ENCODE peak calls at places on chromosomes 11 and 22, in six cellular contexts. J is ovary, R is stomach, V is sigmoid colon, N is tibial nerve, Z is SK-N-SH. D is an unnamed sample.

GRCh38 chr22:22164541-22165272 is 79.9 kb upstream of the VPREB1 start:
- DNase-seq in J (no peak), R (no peak), V (no peak), N (no peak), Z (no peak), D (no peak)

GRCh38 chr11:69567951-69568808 is 72.8 kb upstream of the CCND1 start:
- DNase-seq in J (no peak), R (no peak), V (no peak), N (no peak), Z (no peak), D (no peak)

GRCh38 chr11:73478737-73479347 is 102.6 kb downstream of the RELT start:
- DNase-seq in J (no peak), R (no peak), V (no peak), N (no peak), Z (peak; percentile 45), D (peak; percentile 61)

GRCh38 chr11:62842171-62842717 is 2.9 kb upstream of the WDR74 start:
- DNase-seq in J (peak; percentile 65), R (peak; percentile 27), V (peak; percentile 73), N (no peak), Z (no peak), D (no peak)

GRCh38 chr22:49968313-49968830 is 7.8 kb downstream of the PIM3 start:
- DNase-seq in J (peak; percentile 40), R (peak; percentile 34), V (no peak), N (no peak), Z (peak; percentile 33), D (no peak)

GRCh38 chr11:85815186-85815911 is 4.4 kb upstream of the SYTL2 start:
- DNase-seq in J (no peak), R (no peak), V (no peak), N (no peak), Z (no peak), D (no peak)

GRCh38 chr11:101267654-101268053 is 138.0 kb upstream of the PGR start:
- DNase-seq in J (no peak), R (no peak), V (no peak), N (no peak), Z (no peak), D (no peak)

GRCh38 chr22:24994070-24994763 is 41.7 kb downstream of the KIAA1671 start:
- DNase-seq in J (no peak), R (peak; percentile 58), V (no peak), N (no peak), Z (no peak), D (no peak)

GRCh38 chr11:46242961-46243795 is 34.3 kb upstream of the CREB3L1 start:
- DNase-seq in J (peak; percentile 96), R (peak; percentile 95), V (peak; percentile 97), N (peak; percentile 90), Z (peak; percentile 98), D (peak; percentile 90)

GRCh38 chr22:28999510-29000224 is 62.0 kb downstream of the C22orf31 start:
- DNase-seq in J (no peak), R (no peak), V (no peak), N (no peak), Z (no peak), D (no peak)
- TF ChIP-seq EP300 in J (no peak), R (no peak), V (no peak), N (no peak), Z (no peak), D (no peak)

GRCh38 chr11:33721984-33722383 is 14.2 kb downstream of the CD59 start:
- DNase-seq in J (no peak), R (no peak), V (no peak), N (no peak), Z (no peak), D (no peak)

GRCh38 chr11:33724644-33725035 is 11.6 kb downstream of the CD59 start:
- DNase-seq in J (no peak), R (no peak), V (peak; percentile 78), N (peak; percentile 71), Z (no peak), D (no peak)

GRCh38 chr11:33722579-33723234 is 13.5 kb downstream of the CD59 start:
- DNase-seq in J (no peak), R (no peak), V (no peak), N (no peak), Z (no peak), D (no peak)

GRCh38 chr11:33721291-33721840 is 14.9 kb downstream of the CD59 start:
- DNase-seq in J (no peak), R (no peak), V (no peak), N (no peak), Z (no peak), D (no peak)

DNA sequence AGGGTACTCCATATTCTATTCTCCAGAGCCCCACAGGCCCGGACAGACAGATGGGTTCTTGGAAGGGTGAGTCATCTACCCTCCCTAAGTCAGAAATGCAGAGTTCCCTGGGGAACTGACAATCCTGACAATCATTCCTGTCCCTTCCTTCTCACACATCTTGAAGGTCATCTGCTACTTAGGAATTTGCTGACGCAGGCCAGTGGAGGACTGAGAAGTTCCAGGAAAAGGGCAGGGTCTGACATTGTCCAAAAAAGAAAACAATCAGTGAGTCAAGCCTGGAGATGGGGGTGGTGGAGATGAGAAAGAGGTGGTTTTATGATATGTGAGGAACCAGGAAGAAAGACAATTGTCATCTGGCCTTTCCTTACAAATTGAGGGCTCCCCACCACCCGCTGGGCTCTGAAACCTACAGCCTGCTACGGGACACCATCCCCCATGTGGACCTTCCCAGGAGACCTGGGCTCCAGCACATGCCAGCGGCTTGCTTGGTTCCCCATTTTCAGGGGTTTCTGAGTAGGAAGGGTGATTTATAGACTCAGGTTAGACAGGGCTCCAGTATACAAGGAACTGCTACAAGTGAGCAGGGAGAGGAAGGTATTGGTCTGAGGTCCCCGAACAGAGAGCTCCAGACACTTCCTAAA is 12.9 kb downstream of the CD59 start:
- DNase-seq in J (no peak), R (no peak), V (no peak), N (no peak), Z (no peak), D (peak; percentile 73)
- TF ChIP-seq EP300 in J (no peak), R (peak; percentile 79), V (peak; percentile 42), N (peak; percentile 89), Z (peak; percentile 22), D (peak; percentile 28)

DNA sequence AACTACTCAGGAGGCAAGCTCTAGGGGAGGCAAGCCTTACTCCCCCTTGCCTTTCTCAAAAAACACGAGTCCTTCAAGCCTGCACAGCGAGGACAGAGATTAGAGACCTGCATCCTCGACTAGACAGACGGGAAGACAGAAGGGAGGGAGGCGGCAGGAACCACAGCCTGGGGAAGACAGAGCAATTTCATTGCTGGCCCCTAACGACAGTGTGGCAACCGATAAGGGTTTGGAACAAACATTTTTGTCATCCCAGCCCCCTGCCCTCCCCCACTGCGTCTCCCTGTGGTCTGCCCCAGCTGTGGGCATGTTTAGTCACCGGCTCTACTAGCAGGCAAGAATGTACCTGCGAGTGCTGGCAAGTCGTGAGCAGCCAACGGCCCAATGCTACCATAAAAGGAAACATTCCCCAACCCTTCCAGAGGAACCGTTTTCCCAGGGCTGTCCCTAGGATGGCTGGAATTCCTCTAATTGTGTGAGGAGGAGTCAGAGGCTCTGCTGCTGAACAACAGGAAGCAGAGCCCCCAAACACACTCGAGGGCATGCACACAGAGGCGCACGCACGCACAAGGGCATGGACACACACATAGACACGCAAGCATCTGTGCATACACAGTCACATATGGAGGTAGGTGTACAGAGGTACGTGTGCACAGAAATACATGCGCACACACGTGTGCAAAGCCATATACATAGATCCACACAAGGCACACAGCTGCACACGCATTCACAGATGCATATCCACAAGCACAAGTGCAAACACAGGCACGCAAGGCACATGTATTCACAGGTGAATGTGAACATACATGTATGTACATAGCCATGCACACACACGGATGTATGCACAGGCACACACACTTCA is 58.3 kb downstream of the MYH9 start:
- DNase-seq in J (peak; percentile 53), R (peak; percentile 51), V (no peak), N (no peak), Z (peak; percentile 58), D (peak; percentile 43)
- TF ChIP-seq EP300 in J (peak; percentile 37), R (peak; percentile 70), V (peak; percentile 94), N (peak; percentile 51), Z (peak; percentile 98), D (peak; percentile 16)

GRCh38 chr11:852762-853161 is 10.1 kb downstream of the TSPAN4 start:
- DNase-seq in J (no peak), R (no peak), V (no peak), N (no peak), Z (no peak), D (no peak)
- TF ChIP-seq EP300 in J (no peak), R (no peak), V (no peak), N (no peak), Z (no peak), D (no peak)

GRCh38 chr22:36856121-36856791 is 4.5 kb upstream of the NCF4 start:
- DNase-seq in J (peak; percentile 86), R (peak; percentile 94), V (peak; percentile 94), N (peak; percentile 83), Z (peak; percentile 89), D (peak; percentile 57)
- TF ChIP-seq EP300 in J (no peak), R (no peak), V (no peak), N (peak; percentile 8), Z (no peak), D (no peak)

DNA sequence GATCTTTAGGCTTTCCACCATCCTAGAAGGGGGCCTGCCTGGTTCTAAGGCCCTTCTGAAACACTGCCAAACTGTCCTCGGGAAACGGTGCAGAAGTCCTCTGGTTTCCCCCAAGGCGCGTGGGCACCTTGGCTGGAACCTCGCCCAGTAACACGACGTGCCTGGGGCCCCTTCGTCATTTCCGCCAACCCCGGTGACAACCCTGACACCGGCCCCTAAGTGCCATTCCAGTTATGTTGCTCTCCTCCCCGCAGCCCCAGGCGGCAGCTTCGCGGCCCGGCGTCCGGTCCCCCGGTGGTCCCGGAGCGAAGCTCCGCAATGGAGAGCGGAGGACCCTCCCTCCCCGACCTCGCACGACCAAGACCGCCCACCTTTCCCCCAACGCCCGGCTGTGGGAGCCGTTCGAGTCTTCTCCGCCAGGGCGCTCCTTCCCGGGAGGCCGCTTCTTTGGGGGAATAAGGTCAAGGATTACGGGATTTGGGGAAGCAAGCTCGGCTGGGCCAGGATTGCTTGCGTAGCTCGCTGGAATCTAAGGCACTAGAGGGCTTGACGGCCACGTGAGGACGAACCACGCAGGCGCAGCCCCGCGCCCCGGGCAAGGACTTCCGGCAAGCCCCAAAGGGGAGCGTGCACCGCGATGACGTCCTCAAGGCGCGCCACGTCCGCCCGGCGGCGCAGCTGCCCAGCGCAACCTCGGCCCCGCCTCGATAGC is 648 bp downstream of the RNH1 start:
- DNase-seq in J (peak; percentile 99), R (peak; percentile 98), V (peak; percentile 99), N (peak; percentile 92), Z (peak; percentile 99), D (peak; percentile 96)
- TF ChIP-seq EP300 in J (peak; percentile 13), R (peak; percentile 54), V (peak; percentile 82), N (peak; percentile 95), Z (no peak), D (no peak)